ENCODE peak calls at places on chromosomes 2 and 18, in eight cellular contexts. One of them, this sample, is unnamed.

GRCh38 chr18:10926565-10927194 is 222.7 kb downstream of the PIEZO2 start:
- DNase-seq in fibroblast of the aortic adventitia: peak
- DNase-seq in PC-9: no peak
- DNase-seq in tibial nerve: no peak
- DNase-seq in foreskin fibroblast: peak
- DNase-seq in choroid plexus epithelial cell: peak
- DNase-seq in sigmoid colon: no peak
- DNase-seq in fibroblast of lung: peak
- DNase-seq in this sample: no peak

GRCh38 chr2:201191132-201191875 is 8.4 kb downstream of the CASP10 start:
- DNase-seq in fibroblast of the aortic adventitia: peak
- DNase-seq in PC-9: no peak
- DNase-seq in tibial nerve: no peak
- DNase-seq in foreskin fibroblast: peak
- DNase-seq in choroid plexus epithelial cell: peak
- DNase-seq in sigmoid colon: no peak
- DNase-seq in fibroblast of lung: no peak
- DNase-seq in this sample: no peak

GRCh38 chr18:31512203-31512764 is 14.3 kb downstream of the DSG2 start:
- DNase-seq in fibroblast of the aortic adventitia: peak
- DNase-seq in PC-9: peak
- DNase-seq in tibial nerve: no peak
- DNase-seq in foreskin fibroblast: no peak
- DNase-seq in choroid plexus epithelial cell: peak
- DNase-seq in sigmoid colon: no peak
- DNase-seq in fibroblast of lung: peak
- DNase-seq in this sample: no peak

GRCh38 chr2:109059474-109060165 is 69.4 kb upstream of the SH3RF3 start:
- DNase-seq in fibroblast of the aortic adventitia: no peak
- DNase-seq in PC-9: peak
- DNase-seq in tibial nerve: no peak
- DNase-seq in foreskin fibroblast: no peak
- DNase-seq in choroid plexus epithelial cell: no peak
- DNase-seq in sigmoid colon: no peak
- DNase-seq in fibroblast of lung: no peak
- DNase-seq in this sample: no peak

GRCh38 chr18:8424917-8425725 is 184.1 kb upstream of the RAB12 start:
- DNase-seq in fibroblast of the aortic adventitia: peak
- DNase-seq in PC-9: peak
- DNase-seq in tibial nerve: no peak
- DNase-seq in foreskin fibroblast: peak
- DNase-seq in choroid plexus epithelial cell: peak
- DNase-seq in sigmoid colon: no peak
- DNase-seq in fibroblast of lung: peak
- DNase-seq in this sample: no peak

GRCh38 chr2:206556357-206556949 is 85.8 kb upstream of the FAM237A start:
- DNase-seq in fibroblast of the aortic adventitia: peak
- DNase-seq in PC-9: no peak
- DNase-seq in tibial nerve: no peak
- DNase-seq in foreskin fibroblast: peak
- DNase-seq in choroid plexus epithelial cell: peak
- DNase-seq in sigmoid colon: no peak
- DNase-seq in fibroblast of lung: peak
- DNase-seq in this sample: no peak

GRCh38 chr2:71813801-71814470 is 333.7 kb downstream of the CYP26B1 start:
- DNase-seq in fibroblast of the aortic adventitia: no peak
- DNase-seq in PC-9: no peak
- DNase-seq in tibial nerve: no peak
- DNase-seq in foreskin fibroblast: no peak
- DNase-seq in choroid plexus epithelial cell: no peak
- DNase-seq in sigmoid colon: no peak
- DNase-seq in fibroblast of lung: no peak
- DNase-seq in this sample: no peak

GRCh38 chr18:22141211-22141610 is 28.2 kb upstream of the GATA6 start:
- DNase-seq in fibroblast of the aortic adventitia: no peak
- DNase-seq in PC-9: no peak
- DNase-seq in tibial nerve: no peak
- DNase-seq in foreskin fibroblast: no peak
- DNase-seq in choroid plexus epithelial cell: no peak
- DNase-seq in sigmoid colon: no peak
- DNase-seq in fibroblast of lung: no peak
- DNase-seq in this sample: no peak

GRCh38 chr2:175062787-175063585 is 57.8 kb upstream of the CHN1 start:
- DNase-seq in fibroblast of the aortic adventitia: no peak
- DNase-seq in PC-9: no peak
- DNase-seq in tibial nerve: no peak
- DNase-seq in foreskin fibroblast: no peak
- DNase-seq in choroid plexus epithelial cell: no peak
- DNase-seq in sigmoid colon: no peak
- DNase-seq in fibroblast of lung: no peak
- DNase-seq in this sample: no peak

GRCh38 chr2:85889648-85890281 is 975 bp upstream of the ST3GAL5 start:
- DNase-seq in fibroblast of the aortic adventitia: no peak
- DNase-seq in PC-9: no peak
- DNase-seq in tibial nerve: no peak
- DNase-seq in foreskin fibroblast: no peak
- DNase-seq in choroid plexus epithelial cell: no peak
- DNase-seq in sigmoid colon: no peak
- DNase-seq in fibroblast of lung: no peak
- DNase-seq in this sample: no peak

GRCh38 chr2:137865954-137866540 is 98.2 kb upstream of the HNMT start:
- DNase-seq in fibroblast of the aortic adventitia: peak
- DNase-seq in PC-9: peak
- DNase-seq in tibial nerve: no peak
- DNase-seq in foreskin fibroblast: peak
- DNase-seq in choroid plexus epithelial cell: peak
- DNase-seq in sigmoid colon: no peak
- DNase-seq in fibroblast of lung: peak
- DNase-seq in this sample: no peak

GRCh38 chr2:152221870-152222269 is 46.3 kb upstream of the STAM2 start:
- DNase-seq in fibroblast of the aortic adventitia: peak
- DNase-seq in PC-9: no peak
- DNase-seq in tibial nerve: no peak
- DNase-seq in foreskin fibroblast: peak
- DNase-seq in choroid plexus epithelial cell: no peak
- DNase-seq in sigmoid colon: no peak
- DNase-seq in fibroblast of lung: peak
- DNase-seq in this sample: no peak

GRCh38 chr2:235005603-235006259 is 53.9 kb downstream of the SH3BP4 start:
- DNase-seq in fibroblast of the aortic adventitia: peak
- DNase-seq in PC-9: no peak
- DNase-seq in tibial nerve: no peak
- DNase-seq in foreskin fibroblast: no peak
- DNase-seq in choroid plexus epithelial cell: peak
- DNase-seq in sigmoid colon: no peak
- DNase-seq in fibroblast of lung: no peak
- DNase-seq in this sample: no peak

GRCh38 chr2:32864337-32864736 is 82.4 kb upstream of the LTBP1 start:
- DNase-seq in fibroblast of the aortic adventitia: peak
- DNase-seq in PC-9: no peak
- DNase-seq in tibial nerve: no peak
- DNase-seq in foreskin fibroblast: peak
- DNase-seq in choroid plexus epithelial cell: peak
- DNase-seq in sigmoid colon: no peak
- DNase-seq in fibroblast of lung: peak
- DNase-seq in this sample: no peak

DNA sequence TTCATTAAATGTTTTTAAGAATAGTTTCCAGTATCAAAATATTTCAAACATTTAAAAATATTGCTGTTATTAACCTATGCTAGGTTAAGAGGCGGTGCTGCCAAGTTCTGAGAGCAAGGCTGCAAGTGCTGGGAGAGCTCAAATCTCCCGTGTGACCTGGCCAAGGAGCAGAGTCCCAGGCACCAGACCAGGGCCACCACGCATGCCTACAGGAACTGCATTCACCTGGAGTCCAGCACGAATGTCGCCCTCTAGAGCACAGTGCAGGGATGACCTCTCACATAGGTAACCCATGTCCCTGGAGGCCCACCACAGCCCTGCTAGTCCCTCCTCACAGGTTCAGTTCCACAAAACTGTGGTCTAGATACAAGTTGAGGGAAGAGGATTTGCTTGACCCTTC is 120.4 kb upstream of the POU3F3 start:
- DNase-seq in fibroblast of the aortic adventitia: no peak
- DNase-seq in PC-9: peak
- DNase-seq in tibial nerve: no peak
- DNase-seq in foreskin fibroblast: no peak
- DNase-seq in choroid plexus epithelial cell: peak
- DNase-seq in sigmoid colon: no peak
- DNase-seq in fibroblast of lung: no peak
- DNase-seq in this sample: no peak
- TF ChIP-seq CTCF in fibroblast of the aortic adventitia: no peak
- TF ChIP-seq CTCF in PC-9: peak
- TF ChIP-seq CTCF in tibial nerve: no peak
- TF ChIP-seq CTCF in foreskin fibroblast: no peak
- TF ChIP-seq CTCF in choroid plexus epithelial cell: peak
- TF ChIP-seq CTCF in sigmoid colon: no peak
- TF ChIP-seq CTCF in fibroblast of lung: no peak
- TF ChIP-seq CTCF in this sample: peak

GRCh38 chr2:164840930-164841718 is 499 bp downstream of the COBLL1 start:
- DNase-seq in fibroblast of the aortic adventitia: peak
- DNase-seq in PC-9: peak
- DNase-seq in tibial nerve: peak
- DNase-seq in foreskin fibroblast: peak
- DNase-seq in choroid plexus epithelial cell: peak
- DNase-seq in sigmoid colon: peak
- DNase-seq in fibroblast of lung: peak
- DNase-seq in this sample: peak
- TF ChIP-seq CTCF in fibroblast of the aortic adventitia: peak
- TF ChIP-seq CTCF in PC-9: no peak
- TF ChIP-seq CTCF in tibial nerve: peak
- TF ChIP-seq CTCF in foreskin fibroblast: peak
- TF ChIP-seq CTCF in choroid plexus epithelial cell: peak
- TF ChIP-seq CTCF in sigmoid colon: no peak
- TF ChIP-seq CTCF in fibroblast of lung: no peak
- TF ChIP-seq CTCF in this sample: peak

DNA sequence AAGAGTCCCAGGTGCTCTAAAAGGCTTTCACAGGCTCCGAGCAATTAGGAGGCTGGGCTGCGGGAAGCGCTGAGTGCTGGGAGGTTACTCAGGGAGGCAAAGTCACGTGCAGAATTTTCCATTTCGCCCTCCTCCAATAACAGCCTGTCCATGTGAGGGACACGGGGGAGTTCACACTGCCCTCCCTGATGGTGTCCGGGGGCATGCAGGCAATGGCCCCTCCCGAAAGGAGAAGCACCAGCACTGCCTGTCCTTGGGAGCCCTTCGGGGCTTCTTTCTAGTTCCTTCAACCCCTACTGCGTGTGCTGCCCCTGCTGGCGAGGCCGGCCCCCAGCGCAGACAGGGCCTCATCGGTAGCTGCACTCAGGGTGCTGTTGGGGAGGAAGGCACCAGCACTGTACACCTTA is 63.1 kb upstream of the HPCAL1 start:
- DNase-seq in fibroblast of the aortic adventitia: no peak
- DNase-seq in PC-9: no peak
- DNase-seq in tibial nerve: no peak
- DNase-seq in foreskin fibroblast: no peak
- DNase-seq in choroid plexus epithelial cell: no peak
- DNase-seq in sigmoid colon: peak
- DNase-seq in fibroblast of lung: no peak
- DNase-seq in this sample: peak
- TF ChIP-seq CTCF in fibroblast of the aortic adventitia: no peak
- TF ChIP-seq CTCF in PC-9: no peak
- TF ChIP-seq CTCF in tibial nerve: no peak
- TF ChIP-seq CTCF in foreskin fibroblast: no peak
- TF ChIP-seq CTCF in choroid plexus epithelial cell: peak
- TF ChIP-seq CTCF in sigmoid colon: no peak
- TF ChIP-seq CTCF in fibroblast of lung: no peak
- TF ChIP-seq CTCF in this sample: peak

DNA sequence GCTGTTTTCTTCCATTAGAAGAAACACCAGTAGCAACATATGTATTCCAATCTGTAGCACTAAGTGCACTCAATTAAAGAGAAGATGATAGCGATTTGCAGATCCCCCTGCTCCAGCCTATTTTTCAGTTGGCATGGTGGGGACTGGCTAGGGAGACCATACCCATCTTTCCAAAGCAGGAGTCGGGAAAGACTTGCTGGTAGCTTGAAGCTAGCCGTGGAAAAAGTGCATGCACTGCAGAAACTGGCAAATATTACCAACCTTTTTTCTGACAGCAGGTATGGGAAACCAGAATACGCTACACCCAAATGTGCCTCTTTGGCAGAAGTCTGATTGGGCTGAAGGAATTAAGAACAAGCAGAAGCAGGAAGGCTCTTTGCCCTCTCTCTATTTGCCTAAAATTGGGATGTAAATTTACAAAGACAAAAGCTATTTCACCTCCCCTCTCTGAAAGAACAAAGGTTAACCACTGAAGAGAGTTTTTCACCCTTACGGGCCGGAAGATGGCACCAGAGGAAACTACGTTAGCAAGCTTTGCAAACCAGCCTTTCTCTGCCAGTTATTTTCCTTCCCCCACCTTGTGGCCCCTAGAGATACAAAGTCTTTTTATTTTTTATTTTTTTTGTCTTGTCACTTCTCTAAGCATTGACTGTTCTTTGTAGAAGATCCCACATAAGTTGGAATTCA is 273.1 kb downstream of the DLGAP1 start:
- DNase-seq in fibroblast of the aortic adventitia: no peak
- DNase-seq in PC-9: no peak
- DNase-seq in tibial nerve: no peak
- DNase-seq in foreskin fibroblast: no peak
- DNase-seq in choroid plexus epithelial cell: no peak
- DNase-seq in sigmoid colon: no peak
- DNase-seq in fibroblast of lung: no peak
- DNase-seq in this sample: no peak
- TF ChIP-seq CTCF in fibroblast of the aortic adventitia: no peak
- TF ChIP-seq CTCF in PC-9: no peak
- TF ChIP-seq CTCF in tibial nerve: no peak
- TF ChIP-seq CTCF in foreskin fibroblast: no peak
- TF ChIP-seq CTCF in choroid plexus epithelial cell: no peak
- TF ChIP-seq CTCF in sigmoid colon: no peak
- TF ChIP-seq CTCF in fibroblast of lung: no peak
- TF ChIP-seq CTCF in this sample: peak

GRCh38 chr2:22991844-22992243 is 393.1 kb upstream of the KLHL29 start:
- DNase-seq in fibroblast of the aortic adventitia: no peak
- DNase-seq in PC-9: no peak
- DNase-seq in tibial nerve: no peak
- DNase-seq in foreskin fibroblast: no peak
- DNase-seq in choroid plexus epithelial cell: no peak
- DNase-seq in sigmoid colon: no peak
- DNase-seq in fibroblast of lung: no peak
- DNase-seq in this sample: no peak
- TF ChIP-seq CTCF in fibroblast of the aortic adventitia: no peak
- TF ChIP-seq CTCF in PC-9: no peak
- TF ChIP-seq CTCF in tibial nerve: no peak
- TF ChIP-seq CTCF in foreskin fibroblast: no peak
- TF ChIP-seq CTCF in choroid plexus epithelial cell: no peak
- TF ChIP-seq CTCF in sigmoid colon: no peak
- TF ChIP-seq CTCF in fibroblast of lung: no peak
- TF ChIP-seq CTCF in this sample: peak